ENCODE peak calls at places on chromosomes 1 and 21, in four cellular contexts. One of them, this sample, is unnamed.

GRCh38 chr1:207627496-207627895 is 17.4 kb upstream of the CR1L start:
- DNase-seq in GM23338: no peak
- DNase-seq in CD4-positive, alpha-beta T cell: no peak
- DNase-seq in tibial nerve: no peak
- DNase-seq in this sample: no peak

GRCh38 chr1:3227372-3227704 is 158.3 kb downstream of the PRDM16 start:
- DNase-seq in CD4-positive, alpha-beta T cell: no peak
- DNase-seq in GM23338: no peak
- DNase-seq in tibial nerve: no peak
- DNase-seq in this sample: no peak

GRCh38 chr1:242877743-242878142 is 353.2 kb upstream of the PLD5 start:
- DNase-seq in GM23338: no peak
- DNase-seq in CD4-positive, alpha-beta T cell: no peak
- DNase-seq in tibial nerve: no peak
- DNase-seq in this sample: no peak

GRCh38 chr1:30953685-30954084 is 45.1 kb upstream of the SDC3 start:
- DNase-seq in GM23338: no peak
- DNase-seq in tibial nerve: no peak
- DNase-seq in CD4-positive, alpha-beta T cell: no peak
- DNase-seq in this sample: no peak

GRCh38 chr1:204313675-204314074 is 46.1 kb downstream of the PLEKHA6 start:
- DNase-seq in CD4-positive, alpha-beta T cell: no peak
- DNase-seq in GM23338: no peak
- DNase-seq in tibial nerve: no peak
- DNase-seq in this sample: no peak

GRCh38 chr1:194366705-194367104 is 1180.3 kb upstream of the B3GALT2 start:
- DNase-seq in GM23338: no peak
- DNase-seq in CD4-positive, alpha-beta T cell: no peak
- DNase-seq in tibial nerve: no peak
- DNase-seq in this sample: no peak

GRCh38 chr1:203200059-203200553 is 13.6 kb upstream of the CHI3L1 start:
- DNase-seq in GM23338: no peak
- DNase-seq in CD4-positive, alpha-beta T cell: no peak
- DNase-seq in tibial nerve: no peak
- DNase-seq in this sample: no peak

GRCh38 chr1:202018476-202019234 is 8.3 kb downstream of the ELF3 start:
- DNase-seq in CD4-positive, alpha-beta T cell: no peak
- DNase-seq in GM23338: peak
- DNase-seq in tibial nerve: no peak
- DNase-seq in this sample: no peak

GRCh38 chr1:113255728-113256347 is 134.5 kb upstream of the MAGI3 start:
- DNase-seq in CD4-positive, alpha-beta T cell: no peak
- DNase-seq in GM23338: peak
- DNase-seq in tibial nerve: no peak
- DNase-seq in this sample: no peak

GRCh38 chr1:218658899-218659298 is 313.8 kb downstream of the TGFB2 start:
- DNase-seq in CD4-positive, alpha-beta T cell: no peak
- DNase-seq in tibial nerve: no peak
- DNase-seq in GM23338: no peak
- DNase-seq in this sample: no peak

GRCh38 chr1:93433407-93433961 is 14.4 kb upstream of the FNBP1L start:
- DNase-seq in GM23338: peak
- DNase-seq in CD4-positive, alpha-beta T cell: no peak
- DNase-seq in tibial nerve: no peak
- DNase-seq in this sample: no peak

GRCh38 chr1:2189459-2190425 is 4.8 kb downstream of the FAAP20 start:
- DNase-seq in CD4-positive, alpha-beta T cell: peak
- DNase-seq in GM23338: peak
- DNase-seq in tibial nerve: peak
- DNase-seq in this sample: peak

DNA sequence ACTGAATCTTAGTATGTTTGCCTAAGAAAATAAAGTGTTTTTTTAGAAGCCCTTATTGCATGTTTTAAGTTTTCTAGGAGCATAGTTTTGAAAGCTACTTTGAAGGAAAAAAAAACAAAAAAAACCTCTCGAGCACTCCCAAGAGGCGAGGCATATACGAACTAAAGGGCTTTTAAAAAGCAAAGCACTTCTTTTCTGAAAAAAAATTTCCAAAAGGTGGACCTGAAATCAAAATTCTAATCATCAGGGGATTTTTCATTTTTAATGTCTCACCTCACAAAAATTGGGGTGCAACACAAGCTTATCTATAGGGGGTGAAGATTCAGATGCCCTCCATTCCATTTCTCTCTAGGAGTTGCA is 594 bp downstream of the GLMN start:
- DNase-seq in GM23338: no peak
- DNase-seq in CD4-positive, alpha-beta T cell: no peak
- DNase-seq in tibial nerve: no peak
- DNase-seq in this sample: no peak
- TF ChIP-seq CTCF in GM23338: peak
- TF ChIP-seq CTCF in CD4-positive, alpha-beta T cell: peak
- TF ChIP-seq CTCF in tibial nerve: no peak
- TF ChIP-seq CTCF in this sample: peak

GRCh38 chr1:216739771-216740170 is 16.5 kb upstream of the ESRRG start:
- DNase-seq in CD4-positive, alpha-beta T cell: no peak
- DNase-seq in tibial nerve: no peak
- DNase-seq in GM23338: peak
- DNase-seq in this sample: no peak

GRCh38 chr1:216740334-216740733 is 17.1 kb upstream of the ESRRG start:
- DNase-seq in CD4-positive, alpha-beta T cell: no peak
- DNase-seq in GM23338: peak
- DNase-seq in tibial nerve: no peak
- DNase-seq in this sample: no peak

GRCh38 chr1:216742625-216743024 is 19.4 kb upstream of the ESRRG start:
- DNase-seq in GM23338: peak
- DNase-seq in tibial nerve: no peak
- DNase-seq in CD4-positive, alpha-beta T cell: no peak
- DNase-seq in this sample: no peak
- TF ChIP-seq CTCF in GM23338: peak
- TF ChIP-seq CTCF in tibial nerve: no peak
- TF ChIP-seq CTCF in CD4-positive, alpha-beta T cell: no peak
- TF ChIP-seq CTCF in this sample: peak

DNA sequence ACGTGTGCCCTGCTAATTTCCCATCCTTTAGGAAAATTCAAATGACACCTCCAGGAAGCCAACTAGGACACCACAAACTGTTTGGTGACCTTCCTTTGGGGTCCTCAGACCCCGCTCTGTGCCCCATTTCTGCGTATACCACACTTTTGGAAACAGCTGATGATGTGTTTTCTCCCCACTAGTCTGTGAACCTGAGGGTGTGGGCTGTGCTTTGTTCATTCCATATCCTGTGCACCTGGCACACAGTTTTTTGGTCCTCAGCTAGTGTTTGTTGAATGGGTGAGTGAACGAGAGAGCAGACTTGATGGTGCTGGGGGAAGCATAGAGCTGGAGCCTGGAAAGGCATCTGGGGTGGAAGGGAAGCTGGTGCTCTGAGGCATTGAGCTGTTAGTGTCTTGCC is 48.6 kb downstream of the RPS6KA1 start:
- DNase-seq in CD4-positive, alpha-beta T cell: no peak
- DNase-seq in tibial nerve: no peak
- DNase-seq in GM23338: no peak
- DNase-seq in this sample: no peak
- TF ChIP-seq CTCF in CD4-positive, alpha-beta T cell: no peak
- TF ChIP-seq CTCF in tibial nerve: no peak
- TF ChIP-seq CTCF in GM23338: no peak
- TF ChIP-seq CTCF in this sample: no peak

DNA sequence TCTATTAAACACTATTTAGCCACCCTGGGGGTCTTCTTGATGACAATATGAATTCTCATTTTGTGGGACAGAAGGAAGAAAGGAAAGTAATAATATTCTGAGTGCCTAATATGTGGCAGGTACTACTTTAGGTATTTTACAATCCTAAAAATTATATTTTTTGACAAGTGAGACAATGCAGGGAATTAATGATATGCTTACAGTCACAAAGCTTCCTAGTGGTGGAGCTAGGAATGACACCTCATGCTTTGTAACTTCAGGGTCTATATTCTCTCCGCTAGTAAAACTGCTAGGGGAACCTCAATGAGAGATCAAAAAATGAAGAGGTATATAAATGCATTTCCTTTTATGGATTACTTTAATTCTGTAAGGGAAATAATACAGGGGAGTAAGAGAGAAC is 44.3 kb downstream of the TPR start:
- DNase-seq in GM23338: peak
- DNase-seq in CD4-positive, alpha-beta T cell: no peak
- DNase-seq in tibial nerve: no peak
- DNase-seq in this sample: no peak
- TF ChIP-seq CTCF in GM23338: peak
- TF ChIP-seq CTCF in CD4-positive, alpha-beta T cell: no peak
- TF ChIP-seq CTCF in tibial nerve: no peak
- TF ChIP-seq CTCF in this sample: peak

GRCh38 chr1:225441314-225442119 is 13.7 kb upstream of the LBR start:
- DNase-seq in CD4-positive, alpha-beta T cell: no peak
- DNase-seq in tibial nerve: no peak
- DNase-seq in GM23338: no peak
- DNase-seq in this sample: no peak
- TF ChIP-seq CTCF in CD4-positive, alpha-beta T cell: peak
- TF ChIP-seq CTCF in tibial nerve: no peak
- TF ChIP-seq CTCF in GM23338: peak
- TF ChIP-seq CTCF in this sample: no peak

DNA sequence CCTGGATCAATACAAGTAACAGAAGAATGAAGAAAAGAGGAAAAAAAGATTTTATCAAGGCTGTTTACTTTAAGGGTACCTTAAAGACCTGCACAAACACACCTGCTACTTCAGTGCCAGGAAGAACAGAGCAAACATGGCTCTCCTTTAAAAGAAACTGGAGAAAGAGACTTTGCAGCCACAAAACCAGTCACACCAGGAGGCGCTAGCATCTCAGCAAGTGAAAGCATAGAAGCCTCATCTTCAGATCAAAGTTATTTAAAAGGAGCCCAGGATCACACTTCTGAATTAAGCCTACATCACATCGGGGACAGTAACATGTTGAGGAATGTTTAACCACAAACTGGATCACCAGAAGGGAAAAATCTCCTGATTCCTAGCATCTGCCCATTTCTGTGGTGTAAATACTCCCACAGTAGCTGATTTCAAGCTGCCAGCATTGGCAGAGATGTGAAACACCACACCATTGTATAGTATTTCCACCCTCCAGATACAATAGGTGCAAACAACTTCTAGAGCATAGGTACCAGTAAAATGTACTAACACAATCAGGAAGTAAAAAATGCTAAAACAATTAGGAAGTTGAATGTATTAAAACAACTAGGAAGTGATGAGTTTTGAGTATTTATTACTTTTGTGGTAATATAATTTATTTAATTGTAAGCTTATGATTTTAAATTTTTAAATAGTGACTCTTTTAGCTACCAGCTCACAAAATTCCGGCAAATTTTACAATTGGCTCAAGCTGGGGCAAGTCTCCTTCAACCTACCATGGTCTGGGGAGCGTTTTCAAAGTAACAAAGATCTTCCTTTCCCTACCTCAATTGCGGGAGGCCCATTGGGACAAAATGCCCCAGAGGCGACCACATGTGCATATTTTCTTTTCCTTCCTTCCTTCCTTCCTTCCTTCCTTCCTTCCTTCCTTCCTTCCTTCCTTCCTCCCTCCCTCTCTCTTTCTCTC is 105.3 kb upstream of the CLDN14 start:
- DNase-seq in CD4-positive, alpha-beta T cell: no peak
- DNase-seq in tibial nerve: no peak
- DNase-seq in GM23338: peak
- DNase-seq in this sample: no peak
- TF ChIP-seq CTCF in CD4-positive, alpha-beta T cell: peak
- TF ChIP-seq CTCF in tibial nerve: no peak
- TF ChIP-seq CTCF in GM23338: peak
- TF ChIP-seq CTCF in this sample: no peak

GRCh38 chr1:186915555-186915954 is 86.8 kb downstream of the PLA2G4A start:
- DNase-seq in tibial nerve: no peak
- DNase-seq in GM23338: no peak
- DNase-seq in CD4-positive, alpha-beta T cell: no peak
- DNase-seq in this sample: no peak
- TF ChIP-seq CTCF in tibial nerve: peak
- TF ChIP-seq CTCF in GM23338: no peak
- TF ChIP-seq CTCF in CD4-positive, alpha-beta T cell: no peak
- TF ChIP-seq CTCF in this sample: no peak

DNA sequence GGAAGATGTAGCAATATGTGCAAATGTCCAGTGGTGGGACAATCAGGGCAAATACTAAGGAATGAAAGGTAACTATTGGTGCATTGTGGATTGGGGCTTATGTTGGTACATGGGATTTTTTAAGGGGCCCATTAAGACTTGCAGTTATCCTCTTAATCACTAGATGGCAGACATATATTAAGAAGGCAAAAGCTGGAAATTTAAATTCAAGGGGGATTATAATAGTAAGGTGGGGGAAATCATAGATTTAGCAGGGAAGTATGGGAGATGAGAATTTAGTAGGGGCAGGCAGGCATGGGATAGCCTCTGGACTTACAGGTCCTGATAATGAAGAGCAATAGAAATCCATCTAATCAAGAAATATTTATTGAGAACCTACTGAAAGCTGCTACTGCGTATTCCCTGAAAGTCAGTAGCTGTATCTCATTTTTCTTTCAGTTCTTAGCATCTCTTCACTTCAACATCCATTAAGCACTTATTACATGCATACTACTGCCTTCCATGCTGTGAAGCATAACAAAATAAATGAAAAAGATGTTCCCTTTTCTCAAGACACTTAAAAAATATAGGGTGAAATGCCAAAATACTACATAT is 251.8 kb downstream of the CRB1 start:
- DNase-seq in GM23338: peak
- DNase-seq in tibial nerve: no peak
- DNase-seq in CD4-positive, alpha-beta T cell: no peak
- DNase-seq in this sample: no peak
- TF ChIP-seq CTCF in GM23338: peak
- TF ChIP-seq CTCF in tibial nerve: no peak
- TF ChIP-seq CTCF in CD4-positive, alpha-beta T cell: peak
- TF ChIP-seq CTCF in this sample: peak

This sample was measured in neural crest cell.